ENCODE peak calls at places on chromosome 6, in ten cellular contexts. One of them, this sample, is unnamed.

GRCh38 chr6:74091133-74091793 is 395.3 kb downstream of the CD109 start:
- DNase-seq in activated CD4-positive, alpha-beta T cell treated with anti-CD3 and anti-CD28 coated beads for 24 hours: no peak
- DNase-seq in Karpas-422: peak
- DNase-seq in AG09309: no peak
- DNase-seq in SW 1271: no peak
- DNase-seq in mucosa of descending colon: no peak
- DNase-seq in stimulated activated CD4-positive, alpha-beta T cell treated with anti-CD3 and anti-CD28 coated beads, Interleukin-1b, Interleukin-23, amount 100 ng/mL, for 24 hours: no peak
- DNase-seq in COR-L47: peak
- DNase-seq in HTR-8/SVneo: no peak
- DNase-seq in brain microvascular endothelial cell: no peak
- DNase-seq in this sample: no peak

GRCh38 chr6:116528800-116529199 is 16.7 kb downstream of the TRAPPC3L start:
- DNase-seq in Karpas-422: no peak
- DNase-seq in activated CD4-positive, alpha-beta T cell treated with anti-CD3 and anti-CD28 coated beads for 24 hours: no peak
- DNase-seq in brain microvascular endothelial cell: no peak
- DNase-seq in stimulated activated CD4-positive, alpha-beta T cell treated with anti-CD3 and anti-CD28 coated beads, Interleukin-1b, Interleukin-23, amount 100 ng/mL, for 24 hours: no peak
- DNase-seq in SW 1271: peak
- DNase-seq in COR-L47: no peak
- DNase-seq in HTR-8/SVneo: no peak
- DNase-seq in AG09309: no peak
- DNase-seq in mucosa of descending colon: no peak
- DNase-seq in this sample: no peak

GRCh38 chr6:24283043-24283985 is 74.5 kb downstream of the DCDC2 start:
- DNase-seq in Karpas-422: peak
- DNase-seq in activated CD4-positive, alpha-beta T cell treated with anti-CD3 and anti-CD28 coated beads for 24 hours: peak
- DNase-seq in mucosa of descending colon: peak
- DNase-seq in COR-L47: peak
- DNase-seq in SW 1271: peak
- DNase-seq in HTR-8/SVneo: peak
- DNase-seq in AG09309: peak
- DNase-seq in stimulated activated CD4-positive, alpha-beta T cell treated with anti-CD3 and anti-CD28 coated beads, Interleukin-1b, Interleukin-23, amount 100 ng/mL, for 24 hours: no peak
- DNase-seq in brain microvascular endothelial cell: peak
- DNase-seq in this sample: no peak

GRCh38 chr6:82371799-82372508 is 8.3 kb downstream of the TPBG start:
- DNase-seq in HTR-8/SVneo: no peak
- DNase-seq in AG09309: no peak
- DNase-seq in SW 1271: no peak
- DNase-seq in stimulated activated CD4-positive, alpha-beta T cell treated with anti-CD3 and anti-CD28 coated beads, Interleukin-1b, Interleukin-23, amount 100 ng/mL, for 24 hours: no peak
- DNase-seq in Karpas-422: no peak
- DNase-seq in COR-L47: no peak
- DNase-seq in activated CD4-positive, alpha-beta T cell treated with anti-CD3 and anti-CD28 coated beads for 24 hours: no peak
- DNase-seq in mucosa of descending colon: no peak
- DNase-seq in brain microvascular endothelial cell: no peak
- DNase-seq in this sample: no peak

GRCh38 chr6:149855040-149855654 is 9.0 kb downstream of the LRP11 start:
- DNase-seq in brain microvascular endothelial cell: peak
- DNase-seq in HTR-8/SVneo: no peak
- DNase-seq in mucosa of descending colon: no peak
- DNase-seq in SW 1271: peak
- DNase-seq in AG09309: no peak
- DNase-seq in activated CD4-positive, alpha-beta T cell treated with anti-CD3 and anti-CD28 coated beads for 24 hours: no peak
- DNase-seq in COR-L47: no peak
- DNase-seq in stimulated activated CD4-positive, alpha-beta T cell treated with anti-CD3 and anti-CD28 coated beads, Interleukin-1b, Interleukin-23, amount 100 ng/mL, for 24 hours: no peak
- DNase-seq in Karpas-422: no peak
- DNase-seq in this sample: no peak

GRCh38 chr6:84871925-84872324 is 107.5 kb upstream of the TBX18 start:
- DNase-seq in Karpas-422: no peak
- DNase-seq in mucosa of descending colon: no peak
- DNase-seq in HTR-8/SVneo: no peak
- DNase-seq in stimulated activated CD4-positive, alpha-beta T cell treated with anti-CD3 and anti-CD28 coated beads, Interleukin-1b, Interleukin-23, amount 100 ng/mL, for 24 hours: no peak
- DNase-seq in AG09309: no peak
- DNase-seq in activated CD4-positive, alpha-beta T cell treated with anti-CD3 and anti-CD28 coated beads for 24 hours: no peak
- DNase-seq in brain microvascular endothelial cell: no peak
- DNase-seq in COR-L47: no peak
- DNase-seq in SW 1271: no peak
- DNase-seq in this sample: no peak

GRCh38 chr6:26285143-26286134 is 79.6 kb upstream of the BTN3A2 start:
- DNase-seq in COR-L47: peak
- DNase-seq in HTR-8/SVneo: peak
- DNase-seq in activated CD4-positive, alpha-beta T cell treated with anti-CD3 and anti-CD28 coated beads for 24 hours: peak
- DNase-seq in stimulated activated CD4-positive, alpha-beta T cell treated with anti-CD3 and anti-CD28 coated beads, Interleukin-1b, Interleukin-23, amount 100 ng/mL, for 24 hours: peak
- DNase-seq in mucosa of descending colon: peak
- DNase-seq in brain microvascular endothelial cell: peak
- DNase-seq in AG09309: peak
- DNase-seq in Karpas-422: peak
- DNase-seq in SW 1271: peak
- DNase-seq in this sample: peak

GRCh38 chr6:134692008-134692407 is 257.9 kb downstream of the ALDH8A1 start:
- DNase-seq in activated CD4-positive, alpha-beta T cell treated with anti-CD3 and anti-CD28 coated beads for 24 hours: no peak
- DNase-seq in stimulated activated CD4-positive, alpha-beta T cell treated with anti-CD3 and anti-CD28 coated beads, Interleukin-1b, Interleukin-23, amount 100 ng/mL, for 24 hours: no peak
- DNase-seq in AG09309: no peak
- DNase-seq in Karpas-422: no peak
- DNase-seq in SW 1271: no peak
- DNase-seq in mucosa of descending colon: no peak
- DNase-seq in HTR-8/SVneo: no peak
- DNase-seq in COR-L47: no peak
- DNase-seq in brain microvascular endothelial cell: no peak
- DNase-seq in this sample: no peak

GRCh38 chr6:151822252-151823111 is 15.0 kb downstream of the ESR1 start:
- DNase-seq in Karpas-422: peak
- DNase-seq in mucosa of descending colon: no peak
- DNase-seq in stimulated activated CD4-positive, alpha-beta T cell treated with anti-CD3 and anti-CD28 coated beads, Interleukin-1b, Interleukin-23, amount 100 ng/mL, for 24 hours: no peak
- DNase-seq in brain microvascular endothelial cell: no peak
- DNase-seq in activated CD4-positive, alpha-beta T cell treated with anti-CD3 and anti-CD28 coated beads for 24 hours: no peak
- DNase-seq in SW 1271: no peak
- DNase-seq in AG09309: no peak
- DNase-seq in HTR-8/SVneo: no peak
- DNase-seq in COR-L47: no peak
- DNase-seq in this sample: peak

GRCh38 chr6:25991785-25992412 is 29.3 kb downstream of the TRIM38 start:
- DNase-seq in COR-L47: peak
- DNase-seq in brain microvascular endothelial cell: peak
- DNase-seq in HTR-8/SVneo: peak
- DNase-seq in mucosa of descending colon: peak
- DNase-seq in Karpas-422: peak
- DNase-seq in AG09309: no peak
- DNase-seq in stimulated activated CD4-positive, alpha-beta T cell treated with anti-CD3 and anti-CD28 coated beads, Interleukin-1b, Interleukin-23, amount 100 ng/mL, for 24 hours: no peak
- DNase-seq in activated CD4-positive, alpha-beta T cell treated with anti-CD3 and anti-CD28 coated beads for 24 hours: peak
- DNase-seq in SW 1271: peak
- DNase-seq in this sample: peak

GRCh38 chr6:125300992-125301434 is 754 bp downstream of the HDDC2 start:
- DNase-seq in activated CD4-positive, alpha-beta T cell treated with anti-CD3 and anti-CD28 coated beads for 24 hours: no peak
- DNase-seq in COR-L47: no peak
- DNase-seq in HTR-8/SVneo: peak
- DNase-seq in mucosa of descending colon: no peak
- DNase-seq in stimulated activated CD4-positive, alpha-beta T cell treated with anti-CD3 and anti-CD28 coated beads, Interleukin-1b, Interleukin-23, amount 100 ng/mL, for 24 hours: no peak
- DNase-seq in brain microvascular endothelial cell: peak
- DNase-seq in SW 1271: no peak
- DNase-seq in AG09309: no peak
- DNase-seq in Karpas-422: peak
- DNase-seq in this sample: no peak

GRCh38 chr6:137846772-137847313 is 20.2 kb upstream of the TNFAIP3 start:
- DNase-seq in activated CD4-positive, alpha-beta T cell treated with anti-CD3 and anti-CD28 coated beads for 24 hours: no peak
- DNase-seq in COR-L47: no peak
- DNase-seq in mucosa of descending colon: no peak
- DNase-seq in stimulated activated CD4-positive, alpha-beta T cell treated with anti-CD3 and anti-CD28 coated beads, Interleukin-1b, Interleukin-23, amount 100 ng/mL, for 24 hours: no peak
- DNase-seq in brain microvascular endothelial cell: no peak
- DNase-seq in Karpas-422: no peak
- DNase-seq in HTR-8/SVneo: no peak
- DNase-seq in SW 1271: no peak
- DNase-seq in AG09309: no peak
- DNase-seq in this sample: no peak

GRCh38 chr6:129331450-129332138 is 378.4 kb downstream of the ARHGAP18 start:
- DNase-seq in SW 1271: no peak
- DNase-seq in brain microvascular endothelial cell: peak
- DNase-seq in stimulated activated CD4-positive, alpha-beta T cell treated with anti-CD3 and anti-CD28 coated beads, Interleukin-1b, Interleukin-23, amount 100 ng/mL, for 24 hours: no peak
- DNase-seq in mucosa of descending colon: no peak
- DNase-seq in activated CD4-positive, alpha-beta T cell treated with anti-CD3 and anti-CD28 coated beads for 24 hours: no peak
- DNase-seq in HTR-8/SVneo: no peak
- DNase-seq in Karpas-422: no peak
- DNase-seq in AG09309: no peak
- DNase-seq in COR-L47: no peak
- DNase-seq in this sample: no peak

GRCh38 chr6:169172946-169173345 is 80.7 kb downstream of the THBS2 start:
- DNase-seq in mucosa of descending colon: no peak
- DNase-seq in stimulated activated CD4-positive, alpha-beta T cell treated with anti-CD3 and anti-CD28 coated beads, Interleukin-1b, Interleukin-23, amount 100 ng/mL, for 24 hours: no peak
- DNase-seq in SW 1271: no peak
- DNase-seq in AG09309: no peak
- DNase-seq in brain microvascular endothelial cell: no peak
- DNase-seq in Karpas-422: no peak
- DNase-seq in HTR-8/SVneo: no peak
- DNase-seq in COR-L47: no peak
- DNase-seq in activated CD4-positive, alpha-beta T cell treated with anti-CD3 and anti-CD28 coated beads for 24 hours: no peak
- DNase-seq in this sample: no peak

GRCh38 chr6:90184334-90185298 is 112.0 kb downstream of the BACH2 start:
- DNase-seq in COR-L47: no peak
- DNase-seq in SW 1271: no peak
- DNase-seq in brain microvascular endothelial cell: peak
- DNase-seq in activated CD4-positive, alpha-beta T cell treated with anti-CD3 and anti-CD28 coated beads for 24 hours: no peak
- DNase-seq in mucosa of descending colon: no peak
- DNase-seq in AG09309: no peak
- DNase-seq in stimulated activated CD4-positive, alpha-beta T cell treated with anti-CD3 and anti-CD28 coated beads, Interleukin-1b, Interleukin-23, amount 100 ng/mL, for 24 hours: no peak
- DNase-seq in HTR-8/SVneo: no peak
- DNase-seq in Karpas-422: no peak
- DNase-seq in this sample: no peak

GRCh38 chr6:121865811-121866210 is 430.4 kb downstream of the GJA1 start:
- DNase-seq in HTR-8/SVneo: no peak
- DNase-seq in brain microvascular endothelial cell: no peak
- DNase-seq in COR-L47: no peak
- DNase-seq in mucosa of descending colon: no peak
- DNase-seq in AG09309: no peak
- DNase-seq in Karpas-422: no peak
- DNase-seq in activated CD4-positive, alpha-beta T cell treated with anti-CD3 and anti-CD28 coated beads for 24 hours: no peak
- DNase-seq in stimulated activated CD4-positive, alpha-beta T cell treated with anti-CD3 and anti-CD28 coated beads, Interleukin-1b, Interleukin-23, amount 100 ng/mL, for 24 hours: no peak
- DNase-seq in SW 1271: no peak
- DNase-seq in this sample: no peak

GRCh38 chr6:141290871-141291270 is 841.9 kb upstream of the GJE1 start:
- DNase-seq in HTR-8/SVneo: no peak
- DNase-seq in stimulated activated CD4-positive, alpha-beta T cell treated with anti-CD3 and anti-CD28 coated beads, Interleukin-1b, Interleukin-23, amount 100 ng/mL, for 24 hours: no peak
- DNase-seq in SW 1271: no peak
- DNase-seq in COR-L47: no peak
- DNase-seq in Karpas-422: no peak
- DNase-seq in mucosa of descending colon: no peak
- DNase-seq in brain microvascular endothelial cell: no peak
- DNase-seq in AG09309: no peak
- DNase-seq in activated CD4-positive, alpha-beta T cell treated with anti-CD3 and anti-CD28 coated beads for 24 hours: no peak
- DNase-seq in this sample: no peak

GRCh38 chr6:147676896-147677295 is 168.4 kb downstream of the SAMD5 start:
- DNase-seq in activated CD4-positive, alpha-beta T cell treated with anti-CD3 and anti-CD28 coated beads for 24 hours: no peak
- DNase-seq in COR-L47: no peak
- DNase-seq in AG09309: no peak
- DNase-seq in Karpas-422: no peak
- DNase-seq in HTR-8/SVneo: no peak
- DNase-seq in stimulated activated CD4-positive, alpha-beta T cell treated with anti-CD3 and anti-CD28 coated beads, Interleukin-1b, Interleukin-23, amount 100 ng/mL, for 24 hours: no peak
- DNase-seq in mucosa of descending colon: no peak
- DNase-seq in brain microvascular endothelial cell: no peak
- DNase-seq in SW 1271: no peak
- DNase-seq in this sample: no peak

GRCh38 chr6:170149681-170150589 is 140.9 kb downstream of the DLL1 start:
- DNase-seq in SW 1271: no peak
- DNase-seq in activated CD4-positive, alpha-beta T cell treated with anti-CD3 and anti-CD28 coated beads for 24 hours: no peak
- DNase-seq in brain microvascular endothelial cell: no peak
- DNase-seq in AG09309: no peak
- DNase-seq in Karpas-422: no peak
- DNase-seq in stimulated activated CD4-positive, alpha-beta T cell treated with anti-CD3 and anti-CD28 coated beads, Interleukin-1b, Interleukin-23, amount 100 ng/mL, for 24 hours: no peak
- DNase-seq in COR-L47: peak
- DNase-seq in mucosa of descending colon: no peak
- DNase-seq in HTR-8/SVneo: no peak
- DNase-seq in this sample: no peak

GRCh38 chr6:127547909-127548649 is 28.9 kb upstream of the C6orf58 start:
- DNase-seq in brain microvascular endothelial cell: no peak
- DNase-seq in mucosa of descending colon: no peak
- DNase-seq in stimulated activated CD4-positive, alpha-beta T cell treated with anti-CD3 and anti-CD28 coated beads, Interleukin-1b, Interleukin-23, amount 100 ng/mL, for 24 hours: no peak
- DNase-seq in SW 1271: no peak
- DNase-seq in HTR-8/SVneo: peak
- DNase-seq in activated CD4-positive, alpha-beta T cell treated with anti-CD3 and anti-CD28 coated beads for 24 hours: no peak
- DNase-seq in AG09309: no peak
- DNase-seq in COR-L47: no peak
- DNase-seq in Karpas-422: no peak
- DNase-seq in this sample: no peak

GRCh38 chr6:84777888-84778287 is 13.5 kb upstream of the TBX18 start:
- DNase-seq in HTR-8/SVneo: no peak
- DNase-seq in COR-L47: no peak
- DNase-seq in SW 1271: no peak
- DNase-seq in activated CD4-positive, alpha-beta T cell treated with anti-CD3 and anti-CD28 coated beads for 24 hours: no peak
- DNase-seq in mucosa of descending colon: no peak
- DNase-seq in Karpas-422: no peak
- DNase-seq in brain microvascular endothelial cell: peak
- DNase-seq in stimulated activated CD4-positive, alpha-beta T cell treated with anti-CD3 and anti-CD28 coated beads, Interleukin-1b, Interleukin-23, amount 100 ng/mL, for 24 hours: no peak
- DNase-seq in AG09309: peak
- DNase-seq in this sample: no peak

GRCh38 chr6:37878150-37878710 is 58.7 kb downstream of the ZFAND3 start:
- DNase-seq in brain microvascular endothelial cell: no peak
- DNase-seq in AG09309: no peak
- DNase-seq in COR-L47: no peak
- DNase-seq in Karpas-422: no peak
- DNase-seq in stimulated activated CD4-positive, alpha-beta T cell treated with anti-CD3 and anti-CD28 coated beads, Interleukin-1b, Interleukin-23, amount 100 ng/mL, for 24 hours: no peak
- DNase-seq in SW 1271: no peak
- DNase-seq in HTR-8/SVneo: no peak
- DNase-seq in mucosa of descending colon: no peak
- DNase-seq in activated CD4-positive, alpha-beta T cell treated with anti-CD3 and anti-CD28 coated beads for 24 hours: no peak
- DNase-seq in this sample: no peak

GRCh38 chr6:150672792-150673191 is 73.1 kb downstream of the PLEKHG1 start:
- DNase-seq in brain microvascular endothelial cell: no peak
- DNase-seq in COR-L47: no peak
- DNase-seq in mucosa of descending colon: no peak
- DNase-seq in SW 1271: no peak
- DNase-seq in HTR-8/SVneo: no peak
- DNase-seq in Karpas-422: no peak
- DNase-seq in stimulated activated CD4-positive, alpha-beta T cell treated with anti-CD3 and anti-CD28 coated beads, Interleukin-1b, Interleukin-23, amount 100 ng/mL, for 24 hours: no peak
- DNase-seq in AG09309: no peak
- DNase-seq in activated CD4-positive, alpha-beta T cell treated with anti-CD3 and anti-CD28 coated beads for 24 hours: no peak
- DNase-seq in this sample: no peak

GRCh38 chr6:130282234-130282995 is 59.7 kb upstream of the SAMD3 start:
- DNase-seq in HTR-8/SVneo: no peak
- DNase-seq in stimulated activated CD4-positive, alpha-beta T cell treated with anti-CD3 and anti-CD28 coated beads, Interleukin-1b, Interleukin-23, amount 100 ng/mL, for 24 hours: no peak
- DNase-seq in brain microvascular endothelial cell: peak
- DNase-seq in mucosa of descending colon: no peak
- DNase-seq in AG09309: peak
- DNase-seq in activated CD4-positive, alpha-beta T cell treated with anti-CD3 and anti-CD28 coated beads for 24 hours: no peak
- DNase-seq in SW 1271: no peak
- DNase-seq in COR-L47: no peak
- DNase-seq in Karpas-422: peak
- DNase-seq in this sample: no peak

GRCh38 chr6:137370871-137371633 is 123.1 kb downstream of the OLIG3 start:
- DNase-seq in brain microvascular endothelial cell: no peak
- DNase-seq in stimulated activated CD4-positive, alpha-beta T cell treated with anti-CD3 and anti-CD28 coated beads, Interleukin-1b, Interleukin-23, amount 100 ng/mL, for 24 hours: no peak
- DNase-seq in HTR-8/SVneo: no peak
- DNase-seq in mucosa of descending colon: no peak
- DNase-seq in AG09309: no peak
- DNase-seq in COR-L47: no peak
- DNase-seq in activated CD4-positive, alpha-beta T cell treated with anti-CD3 and anti-CD28 coated beads for 24 hours: no peak
- DNase-seq in Karpas-422: peak
- DNase-seq in SW 1271: no peak
- DNase-seq in this sample: no peak